ENCODE peak calls at places on chromosomes 11 and 22, in four cellular contexts. One of them, this sample, is unnamed.

GRCh38 chr11:35144103-35144741 is 5.3 kb downstream of the CD44 start:
- DNase-seq in stimulated activated naive CD8-positive, alpha-beta T cell treated with anti-CD3 and anti-CD28 coated beads, Interleukin-15, Interleukin-2, amounts not matched to agents 100 U/mL and 50 U/mL, for 24 hours: peak; percentile 72
- DNase-seq in RCC 7860: peak; percentile 59
- DNase-seq in HL-60: peak; percentile 92
- DNase-seq in this sample: no peak

GRCh38 chr11:2579315-2580060 is 120.3 kb downstream of the KCNQ1OT1 start:
- DNase-seq in HL-60: no peak
- DNase-seq in stimulated activated naive CD8-positive, alpha-beta T cell treated with anti-CD3 and anti-CD28 coated beads, Interleukin-15, Interleukin-2, amounts not matched to agents 100 U/mL and 50 U/mL, for 24 hours: no peak
- DNase-seq in RCC 7860: no peak
- DNase-seq in this sample: no peak

GRCh38 chr11:36333897-36334296 is 37.8 kb downstream of the PRR5L start:
- DNase-seq in stimulated activated naive CD8-positive, alpha-beta T cell treated with anti-CD3 and anti-CD28 coated beads, Interleukin-15, Interleukin-2, amounts not matched to agents 100 U/mL and 50 U/mL, for 24 hours: no peak
- DNase-seq in HL-60: peak; percentile 8
- DNase-seq in RCC 7860: no peak
- DNase-seq in this sample: peak; percentile 72

GRCh38 chr11:48900131-48900800 is 83.4 kb downstream of the TRIM51G start:
- DNase-seq in HL-60: no peak
- DNase-seq in RCC 7860: no peak
- DNase-seq in stimulated activated naive CD8-positive, alpha-beta T cell treated with anti-CD3 and anti-CD28 coated beads, Interleukin-15, Interleukin-2, amounts not matched to agents 100 U/mL and 50 U/mL, for 24 hours: no peak
- DNase-seq in this sample: no peak

GRCh38 chr22:22019659-22020424 is 37.3 kb upstream of the TOP3B start:
- DNase-seq in HL-60: no peak
- DNase-seq in RCC 7860: no peak
- DNase-seq in stimulated activated naive CD8-positive, alpha-beta T cell treated with anti-CD3 and anti-CD28 coated beads, Interleukin-15, Interleukin-2, amounts not matched to agents 100 U/mL and 50 U/mL, for 24 hours: no peak
- DNase-seq in this sample: no peak

GRCh38 chr11:1305558-1306056 is 3.8 kb downstream of the TOLLIP start:
- DNase-seq in RCC 7860: no peak
- DNase-seq in stimulated activated naive CD8-positive, alpha-beta T cell treated with anti-CD3 and anti-CD28 coated beads, Interleukin-15, Interleukin-2, amounts not matched to agents 100 U/mL and 50 U/mL, for 24 hours: no peak
- DNase-seq in HL-60: no peak
- DNase-seq in this sample: no peak

GRCh38 chr11:68454767-68455166 is 5.8 kb upstream of the PPP6R3 start:
- DNase-seq in stimulated activated naive CD8-positive, alpha-beta T cell treated with anti-CD3 and anti-CD28 coated beads, Interleukin-15, Interleukin-2, amounts not matched to agents 100 U/mL and 50 U/mL, for 24 hours: no peak
- DNase-seq in HL-60: no peak
- DNase-seq in RCC 7860: no peak
- DNase-seq in this sample: no peak

GRCh38 chr11:95684170-95684569 is 105.4 kb downstream of the FAM76B start:
- DNase-seq in stimulated activated naive CD8-positive, alpha-beta T cell treated with anti-CD3 and anti-CD28 coated beads, Interleukin-15, Interleukin-2, amounts not matched to agents 100 U/mL and 50 U/mL, for 24 hours: no peak
- DNase-seq in RCC 7860: no peak
- DNase-seq in HL-60: no peak
- DNase-seq in this sample: no peak

GRCh38 chr11:72570893-72571741 is 103.1 kb downstream of the PDE2A start:
- DNase-seq in HL-60: no peak
- DNase-seq in RCC 7860: no peak
- DNase-seq in stimulated activated naive CD8-positive, alpha-beta T cell treated with anti-CD3 and anti-CD28 coated beads, Interleukin-15, Interleukin-2, amounts not matched to agents 100 U/mL and 50 U/mL, for 24 hours: no peak
- DNase-seq in this sample: no peak

GRCh38 chr11:35515224-35515623 is 10.2 kb downstream of the PAMR1 start:
- DNase-seq in HL-60: no peak
- DNase-seq in stimulated activated naive CD8-positive, alpha-beta T cell treated with anti-CD3 and anti-CD28 coated beads, Interleukin-15, Interleukin-2, amounts not matched to agents 100 U/mL and 50 U/mL, for 24 hours: no peak
- DNase-seq in RCC 7860: no peak
- DNase-seq in this sample: no peak

GRCh38 chr11:59273008-59273841 is 60.5 kb upstream of the MPEG1 start:
- DNase-seq in RCC 7860: no peak
- DNase-seq in HL-60: peak; percentile 80
- DNase-seq in stimulated activated naive CD8-positive, alpha-beta T cell treated with anti-CD3 and anti-CD28 coated beads, Interleukin-15, Interleukin-2, amounts not matched to agents 100 U/mL and 50 U/mL, for 24 hours: no peak
- DNase-seq in this sample: no peak

GRCh38 chr22:44163536-44163935 is 17.2 kb upstream of the PARVG start:
- DNase-seq in RCC 7860: no peak
- DNase-seq in stimulated activated naive CD8-positive, alpha-beta T cell treated with anti-CD3 and anti-CD28 coated beads, Interleukin-15, Interleukin-2, amounts not matched to agents 100 U/mL and 50 U/mL, for 24 hours: no peak
- DNase-seq in HL-60: no peak
- DNase-seq in this sample: no peak

GRCh38 chr11:73997120-73997772 is 11.6 kb downstream of the UCP3 start:
- DNase-seq in stimulated activated naive CD8-positive, alpha-beta T cell treated with anti-CD3 and anti-CD28 coated beads, Interleukin-15, Interleukin-2, amounts not matched to agents 100 U/mL and 50 U/mL, for 24 hours: no peak
- DNase-seq in RCC 7860: no peak
- DNase-seq in HL-60: no peak
- DNase-seq in this sample: no peak

GRCh38 chr11:131658952-131659351 is 288.5 kb downstream of the NTM start:
- DNase-seq in HL-60: no peak
- DNase-seq in RCC 7860: no peak
- DNase-seq in stimulated activated naive CD8-positive, alpha-beta T cell treated with anti-CD3 and anti-CD28 coated beads, Interleukin-15, Interleukin-2, amounts not matched to agents 100 U/mL and 50 U/mL, for 24 hours: no peak
- DNase-seq in this sample: no peak

GRCh38 chr11:67374571-67375276 is 1.3 kb upstream of the CLCF1 start:
- DNase-seq in HL-60: no peak
- DNase-seq in RCC 7860: peak; percentile 84
- DNase-seq in stimulated activated naive CD8-positive, alpha-beta T cell treated with anti-CD3 and anti-CD28 coated beads, Interleukin-15, Interleukin-2, amounts not matched to agents 100 U/mL and 50 U/mL, for 24 hours: no peak
- DNase-seq in this sample: no peak

GRCh38 chr11:39932996-39933395 is 1526.5 kb downstream of the LRRC4C start:
- DNase-seq in stimulated activated naive CD8-positive, alpha-beta T cell treated with anti-CD3 and anti-CD28 coated beads, Interleukin-15, Interleukin-2, amounts not matched to agents 100 U/mL and 50 U/mL, for 24 hours: no peak
- DNase-seq in RCC 7860: no peak
- DNase-seq in HL-60: no peak
- DNase-seq in this sample: no peak

GRCh38 chr11:16738198-16738948 is at the start of gene C11orf58:
- DNase-seq in stimulated activated naive CD8-positive, alpha-beta T cell treated with anti-CD3 and anti-CD28 coated beads, Interleukin-15, Interleukin-2, amounts not matched to agents 100 U/mL and 50 U/mL, for 24 hours: peak; percentile 92
- DNase-seq in RCC 7860: peak; percentile 89
- DNase-seq in HL-60: peak; percentile 86
- DNase-seq in this sample: peak; percentile 77

GRCh38 chr11:90218606-90219005 is 4.2 kb downstream of the CHORDC1 start:
- DNase-seq in stimulated activated naive CD8-positive, alpha-beta T cell treated with anti-CD3 and anti-CD28 coated beads, Interleukin-15, Interleukin-2, amounts not matched to agents 100 U/mL and 50 U/mL, for 24 hours: peak; percentile 19
- DNase-seq in RCC 7860: no peak
- DNase-seq in HL-60: no peak
- DNase-seq in this sample: no peak

GRCh38 chr11:133898770-133899115 is 53.4 kb upstream of the SPATA19 start:
- DNase-seq in HL-60: no peak
- DNase-seq in RCC 7860: no peak
- DNase-seq in stimulated activated naive CD8-positive, alpha-beta T cell treated with anti-CD3 and anti-CD28 coated beads, Interleukin-15, Interleukin-2, amounts not matched to agents 100 U/mL and 50 U/mL, for 24 hours: no peak
- DNase-seq in this sample: no peak

GRCh38 chr11:110077866-110078325 is 15.3 kb upstream of the ZC3H12C start:
- DNase-seq in RCC 7860: peak; percentile 72
- DNase-seq in stimulated activated naive CD8-positive, alpha-beta T cell treated with anti-CD3 and anti-CD28 coated beads, Interleukin-15, Interleukin-2, amounts not matched to agents 100 U/mL and 50 U/mL, for 24 hours: peak; percentile 25
- DNase-seq in HL-60: no peak
- DNase-seq in this sample: no peak

GRCh38 chr22:48850658-48851287 is 976.9 kb downstream of the BRD1 start:
- DNase-seq in stimulated activated naive CD8-positive, alpha-beta T cell treated with anti-CD3 and anti-CD28 coated beads, Interleukin-15, Interleukin-2, amounts not matched to agents 100 U/mL and 50 U/mL, for 24 hours: no peak
- DNase-seq in RCC 7860: no peak
- DNase-seq in HL-60: no peak
- DNase-seq in this sample: no peak

GRCh38 chr22:43957871-43958270 is 2.6 kb downstream of the SAMM50 start:
- DNase-seq in stimulated activated naive CD8-positive, alpha-beta T cell treated with anti-CD3 and anti-CD28 coated beads, Interleukin-15, Interleukin-2, amounts not matched to agents 100 U/mL and 50 U/mL, for 24 hours: no peak
- DNase-seq in RCC 7860: no peak
- DNase-seq in HL-60: no peak
- DNase-seq in this sample: no peak

This sample was measured in NCI-H2171.